ENCODE peak calls at places on chromosomes 6 and 20, in five cellular contexts. V, D, W, F and E are unnamed samples.

GRCh38 chr20:14951707-14952106 is 614.3 kb upstream of the FLRT3 start:
- DNase-seq in V (no peak), W (no peak), F (no peak), D (peak), E (no peak)

GRCh38 chr6:37623666-37624065 is 74.0 kb downstream of the MDGA1 start:
- DNase-seq in V (no peak), D (no peak), F (no peak), W (no peak), E (no peak)

GRCh38 chr6:11218077-11218392 is 14.4 kb downstream of the NEDD9 start:
- DNase-seq in V (no peak), D (no peak), F (no peak), W (no peak), E (no peak)

GRCh38 chr6:104682722-104683643 is 176.7 kb downstream of the HACE1 start:
- DNase-seq in V (peak), D (peak), F (peak), W (peak), E (peak)

GRCh38 chr6:159184559-159184958 is 15.4 kb downstream of the FNDC1 start:
- DNase-seq in W (no peak), D (no peak), F (no peak), V (no peak), E (no peak)

GRCh38 chr20:51258582-51259175 is 235.8 kb upstream of the KCNG1 start:
- DNase-seq in W (no peak), D (peak), V (no peak), F (peak), E (peak)

GRCh38 chr20:57414867-57415592 is 23.8 kb downstream of the RBM38 start:
- DNase-seq in W (no peak), F (no peak), D (peak), V (no peak), E (no peak)

GRCh38 chr20:55097621-55098020 is 622.2 kb downstream of the DOK5 start:
- DNase-seq in D (no peak), W (no peak), V (no peak), F (no peak), E (no peak)

GRCh38 chr6:138987299-138987642 is 782 bp downstream of the REPS1 start:
- DNase-seq in D (no peak), V (peak), W (no peak), F (no peak), E (no peak)

GRCh38 chr6:14066782-14067406 is 50.7 kb upstream of the CD83 start:
- DNase-seq in W (no peak), F (no peak), D (peak), V (no peak), E (peak)

GRCh38 chr6:107491059-107491609 is 1.2 kb downstream of the SOBP start:
- DNase-seq in D (peak), W (no peak), F (no peak), V (peak), E (peak)

GRCh38 chr6:82971877-82972460 is 93.7 kb downstream of the UBE3D start:
- DNase-seq in W (no peak), D (no peak), V (no peak), F (no peak), E (no peak)

GRCh38 chr6:113701552-113702254 is 155.4 kb upstream of the MARCKS start:
- DNase-seq in V (no peak), F (no peak), W (no peak), D (no peak), E (no peak)

GRCh38 chr20:52340036-52340634 is 148.6 kb upstream of the ZFP64 start:
- DNase-seq in D (no peak), V (no peak), W (no peak), F (no peak), E (no peak)

GRCh38 chr20:49163696-49164095 is 24.4 kb downstream of the STAU1 start:
- DNase-seq in V (no peak), F (no peak), D (no peak), W (no peak), E (no peak)

GRCh38 chr6:44261581-44261980 is 3.8 kb downstream of the NFKBIE start:
- DNase-seq in F (no peak), V (no peak), D (no peak), W (no peak), E (no peak)

GRCh38 chr20:19565721-19566120 is 192.3 kb upstream of the RIN2 start:
- DNase-seq in D (no peak), V (no peak), F (no peak), W (no peak), E (no peak)

GRCh38 chr20:1830240-1830639 is 65.0 kb upstream of the SIRPA start:
- DNase-seq in V (no peak), D (peak), W (no peak), F (peak), E (no peak)

GRCh38 chr6:129923520-129923919 is 62.4 kb upstream of the TMEM244 start:
- DNase-seq in D (peak), F (no peak), V (no peak), W (no peak), E (no peak)

GRCh38 chr6:2157441-2158127 is 87.8 kb downstream of the GMDS start:
- DNase-seq in D (peak), V (no peak), F (peak), W (no peak), E (no peak)

GRCh38 chr6:25922301-25922700 is 8.2 kb downstream of the SLC17A2 start:
- DNase-seq in W (no peak), V (no peak), D (no peak), F (no peak), E (no peak)

GRCh38 chr6:39339557-39340555 is 17.4 kb upstream of the KCNK16 start:
- DNase-seq in V (no peak), D (peak), F (no peak), W (no peak), E (no peak)

GRCh38 chr6:4607026-4607704 is 169.0 kb upstream of the CDYL start:
- DNase-seq in V (no peak), W (no peak), D (peak), F (peak), E (no peak)

GRCh38 chr6:7106215-7106751 is 1.5 kb upstream of the RREB1 start:
- DNase-seq in V (no peak), D (peak), F (no peak), W (no peak), E (no peak)

GRCh38 chr6:5287205-5287965 is 26.1 kb downstream of the FARS2 start:
- DNase-seq in F (peak), V (no peak), D (peak), W (no peak), E (no peak)

GRCh38 chr6:12017876-12018401 is 5.8 kb downstream of the HIVEP1 start:
- DNase-seq in W (no peak), D (no peak), F (no peak), V (no peak), E (no peak)

GRCh38 chr6:159608961-159609673 is 83.9 kb downstream of the SOD2 start:
- DNase-seq in F (peak), W (peak), V (peak), D (no peak), E (no peak)

GRCh38 chr6:117531346-117531745 is 48.9 kb downstream of the DCBLD1 start:
- DNase-seq in D (no peak), V (no peak), W (no peak), F (no peak), E (no peak)

GRCh38 chr6:146914563-146915483 is 289.4 kb upstream of the STXBP5 start:
- DNase-seq in V (no peak), W (no peak), F (peak), D (peak), E (no peak)

GRCh38 chr20:32493356-32493755 is 91.8 kb downstream of the NOL4L start:
- DNase-seq in D (no peak), V (no peak), F (no peak), W (no peak), E (no peak)

GRCh38 chr20:36216314-36217025 is 19.8 kb upstream of the AAR2 start:
- DNase-seq in V (no peak), D (no peak), W (no peak), F (no peak), E (no peak)

GRCh38 chr6:106165885-106166485 is 79.8 kb downstream of the PRDM1 start:
- DNase-seq in F (no peak), W (no peak), V (no peak), D (peak), E (no peak)

GRCh38 chr20:3312940-3313656 is 74.1 kb upstream of the SLC4A11 start:
- DNase-seq in D (peak), V (no peak), F (peak), W (no peak), E (no peak)
- H2BK12ac ChIP-seq in D (no peak), V (no peak), F (no peak), W (no peak), E (no peak)

GRCh38 chr6:170278743-170279094 is 12.2 kb downstream of the DLL1 start:
- DNase-seq in V (no peak), W (no peak), D (no peak), F (no peak), E (no peak)
- H2BK12ac ChIP-seq in V (no peak), W (no peak), D (no peak), F (no peak), E (no peak)

GRCh38 chr6:156827382-156827781 is 50.2 kb downstream of the ARID1B start:
- DNase-seq in V (no peak), D (no peak), F (no peak), W (no peak), E (no peak)
- H2BK12ac ChIP-seq in V (no peak), D (peak), F (no peak), W (no peak), E (no peak)

DNA sequence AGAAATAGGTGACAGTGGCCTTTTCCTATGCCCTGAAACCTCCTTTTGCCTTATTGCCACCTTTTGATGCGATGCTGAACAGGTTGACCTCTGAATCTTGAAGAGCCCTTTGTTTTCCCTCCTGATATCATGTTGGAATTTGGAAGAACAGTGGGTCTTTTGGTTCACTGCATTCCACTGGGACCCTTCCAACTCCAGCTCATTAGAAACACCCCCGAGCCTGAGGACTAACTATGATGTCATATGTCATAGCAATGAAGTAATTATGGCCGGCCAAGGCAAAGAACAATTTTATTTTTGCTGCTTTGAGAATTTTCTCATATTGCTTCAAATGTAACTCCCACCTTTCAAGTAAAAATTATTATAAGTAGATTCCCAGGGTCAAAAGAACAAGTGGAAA is 353.4 kb upstream of the JAG1 start:
- DNase-seq in V (no peak), D (no peak), W (no peak), F (no peak), E (no peak)
- H2BK12ac ChIP-seq in V (no peak), D (no peak), W (no peak), F (no peak), E (no peak)

DNA sequence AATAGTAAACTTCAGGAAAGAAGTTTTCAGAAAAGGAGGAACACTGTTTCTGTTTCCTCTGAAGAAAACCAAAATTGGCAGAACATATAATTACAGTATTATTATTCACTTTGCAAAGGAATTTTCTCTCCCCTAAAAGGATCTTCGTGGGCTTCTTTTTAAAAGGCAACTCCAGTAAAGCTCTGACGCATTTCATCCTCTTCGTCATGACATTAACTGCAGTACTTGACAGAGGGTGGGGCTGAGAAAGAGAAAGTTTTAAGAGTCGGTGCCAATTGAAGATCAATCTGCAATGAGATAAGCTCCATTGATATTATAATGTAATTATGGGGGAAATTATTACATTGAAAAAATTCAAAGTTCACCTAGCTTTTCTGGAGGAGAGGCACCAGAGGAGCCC is 75.8 kb downstream of the MYB start:
- DNase-seq in W (no peak), F (no peak), V (no peak), D (no peak), E (no peak)
- H2BK12ac ChIP-seq in W (no peak), F (no peak), V (no peak), D (no peak), E (no peak)

DNA sequence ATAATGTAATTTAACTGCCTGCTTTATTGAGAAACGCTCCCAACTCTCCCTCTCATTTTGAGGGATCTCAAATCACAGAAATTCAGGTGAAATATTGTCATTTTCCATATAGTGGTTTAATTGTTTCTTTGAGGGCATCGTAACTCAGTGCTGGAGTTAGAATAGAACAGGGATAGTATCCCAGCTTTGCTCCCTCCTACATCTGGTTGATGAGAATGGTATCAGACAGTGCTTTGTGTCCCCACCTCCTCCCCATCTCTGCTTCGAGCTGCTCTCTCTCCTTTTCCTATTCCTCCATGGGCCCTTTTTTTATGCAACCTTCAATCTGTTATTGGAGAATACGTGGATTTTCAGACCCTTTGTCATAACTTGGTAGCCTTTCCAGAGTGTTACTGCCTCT is 41.2 kb upstream of the REV3L start:
- DNase-seq in D (no peak), W (no peak), V (no peak), F (no peak), E (no peak)
- H2BK12ac ChIP-seq in D (no peak), W (no peak), V (no peak), F (no peak), E (no peak)

GRCh38 chr20:63421913-63422312 is 50.5 kb downstream of the KCNQ2 start:
- DNase-seq in F (no peak), D (no peak), W (no peak), V (no peak), E (no peak)

GRCh38 chr20:63423751-63424150 is 48.7 kb downstream of the KCNQ2 start:
- DNase-seq in F (no peak), D (no peak), V (no peak), W (no peak), E (no peak)

GRCh38 chr20:63424613-63425012 is 47.8 kb downstream of the KCNQ2 start:
- DNase-seq in D (no peak), W (no peak), F (no peak), V (no peak), E (no peak)

GRCh38 chr20:63421094-63421692 is 51.3 kb downstream of the KCNQ2 start:
- DNase-seq in W (no peak), F (no peak), D (no peak), V (no peak), E (no peak)

DNA sequence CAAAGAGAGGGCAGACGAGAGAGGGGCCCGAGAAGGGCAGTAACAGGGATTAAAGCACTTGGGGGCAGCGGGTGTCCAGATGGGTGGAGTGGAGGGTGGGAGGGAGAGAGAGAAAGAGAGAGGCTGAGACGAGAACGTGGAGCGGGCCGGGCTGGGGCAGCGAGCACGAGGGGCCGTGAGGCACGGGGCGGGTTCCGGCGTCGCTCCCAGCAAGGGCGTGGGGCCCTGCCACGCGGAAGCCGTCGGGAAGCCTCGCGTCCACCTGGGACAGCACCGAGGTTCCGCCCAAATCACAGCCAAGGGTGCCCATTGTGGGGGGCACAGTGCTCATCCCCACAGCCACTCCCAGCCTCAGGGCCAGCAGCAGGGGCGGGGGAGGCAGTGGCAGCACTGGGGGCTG is 49.8 kb downstream of the KCNQ2 start:
- DNase-seq in W (no peak), V (no peak), D (no peak), F (no peak), E (no peak)
- H2BK12ac ChIP-seq in W (no peak), V (no peak), D (no peak), F (no peak), E (peak)

DNA sequence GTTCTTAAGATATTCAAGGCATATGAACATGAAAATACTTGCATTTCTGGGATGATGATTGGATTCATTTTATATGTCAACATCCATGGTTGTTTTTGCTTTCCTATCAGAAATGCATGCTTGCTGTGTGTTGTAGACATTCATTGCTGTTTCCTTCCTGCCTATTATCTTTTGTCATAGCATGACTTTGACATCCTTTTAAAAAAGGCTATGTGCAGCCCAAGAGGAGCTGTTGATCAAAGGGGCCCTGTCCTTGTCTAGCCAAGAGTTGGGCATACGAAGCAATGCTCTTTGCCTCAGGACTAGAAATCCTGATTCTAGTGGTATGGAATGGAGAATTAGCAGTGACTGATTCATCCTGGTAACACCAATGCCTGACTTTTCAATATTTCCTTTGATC is 143.1 kb downstream of the RNF144B start:
- DNase-seq in F (no peak), V (no peak), W (no peak), D (no peak), E (no peak)
- H2BK12ac ChIP-seq in F (no peak), V (no peak), W (no peak), D (no peak), E (no peak)